ENCODE peak calls at places on chromosome 18, in nine cellular contexts. J, L, W, U, K, M, E, I and S are unnamed samples.

GRCh38 chr18:36934884-36935283 is 106.0 kb downstream of the KIAA1328 start:
- DNase-seq in J (no peak), L (no peak), W (no peak), U (no peak), K (no peak), M (no peak), E (no peak), I (no peak), S (no peak)

GRCh38 chr18:9000736-9001135 is 101.8 kb upstream of the NDUFV2 start:
- DNase-seq in J (no peak), L (no peak), W (no peak), U (no peak), K (no peak), M (no peak), E (no peak), I (no peak), S (no peak)

GRCh38 chr18:31720867-31721266 is 36.5 kb upstream of the B4GALT6 start:
- DNase-seq in J (no peak), L (no peak), W (no peak), U (no peak), K (no peak), M (no peak), E (no peak), I (no peak), S (no peak)

GRCh38 chr18:10838594-10838993 is 310.8 kb downstream of the PIEZO2 start:
- DNase-seq in J (no peak), L (no peak), W (no peak), U (no peak), K (no peak), M (no peak), E (no peak), I (no peak), S (no peak)

GRCh38 chr18:4358618-4359017 is 96.5 kb downstream of the DLGAP1 start:
- DNase-seq in J (no peak), L (no peak), W (no peak), U (no peak), K (no peak), M (no peak), E (no peak), I (no peak), S (no peak)

GRCh38 chr18:35049111-35050003 is 8.1 kb downstream of the MAPRE2 start:
- DNase-seq in J (no peak), L (no peak), W (no peak), U (no peak), K (no peak), M (no peak), E (no peak), I (no peak), S (no peak)

GRCh38 chr18:31942301-31942998 is 478 bp downstream of the TRAPPC8 start:
- DNase-seq in J (peak), L (no peak), W (no peak), U (no peak), K (no peak), M (no peak), E (no peak), I (peak), S (peak)

GRCh38 chr18:36191286-36191685 is 4.0 kb downstream of the MOCOS start:
- DNase-seq in J (no peak), L (no peak), W (no peak), U (no peak), K (no peak), M (no peak), E (no peak), I (no peak), S (no peak)

GRCh38 chr18:59605633-59606192 is 91.5 kb downstream of the CCBE1 start:
- DNase-seq in J (no peak), L (no peak), W (no peak), U (no peak), K (no peak), M (no peak), E (no peak), I (no peak), S (no peak)

GRCh38 chr18:41818381-41819355 is 136.4 kb upstream of the PIK3C3 start:
- DNase-seq in J (no peak), L (no peak), W (no peak), U (no peak), K (no peak), M (no peak), E (no peak), I (no peak), S (no peak)

GRCh38 chr18:939167-939566 is 34.5 kb downstream of the ADCYAP1 start:
- DNase-seq in J (no peak), L (no peak), W (no peak), U (no peak), K (no peak), M (peak), E (no peak), I (no peak), S (no peak)

GRCh38 chr18:51330739-51331138 is 133.3 kb upstream of the MEX3C start:
- DNase-seq in J (no peak), L (no peak), W (no peak), U (no peak), K (no peak), M (no peak), E (no peak), I (no peak), S (no peak)